ENCODE peak calls at places on chromosomes 1 and 21, in nine cellular contexts. One of them, this sample, is unnamed.
A peak's percentile ranks its signal among the peaks of the same experiment; 100 is the strongest.

GRCh38 chr21:27101533-27101932 is 134.6 kb upstream of the ADAMTS5 start:
- DNase-seq in naive thymus-derived CD4-positive, alpha-beta T cell: no peak
- DNase-seq in Peyer's patch: no peak
- DNase-seq in kidney: no peak
- DNase-seq in HAP-1: no peak
- DNase-seq in testis: no peak
- DNase-seq in CD8-positive, alpha-beta T cell: no peak
- DNase-seq in transverse colon: no peak
- DNase-seq in body of pancreas: no peak
- DNase-seq in this sample: no peak

GRCh38 chr1:93692983-93693591 is 11.4 kb upstream of the BCAR3 start:
- DNase-seq in naive thymus-derived CD4-positive, alpha-beta T cell: no peak
- DNase-seq in Peyer's patch: no peak
- DNase-seq in kidney: no peak
- DNase-seq in HAP-1: no peak
- DNase-seq in testis: no peak
- DNase-seq in CD8-positive, alpha-beta T cell: no peak
- DNase-seq in transverse colon: no peak
- DNase-seq in body of pancreas: no peak
- DNase-seq in this sample: no peak

GRCh38 chr1:2132222-2133038 is 62.1 kb downstream of the FAAP20 start:
- DNase-seq in naive thymus-derived CD4-positive, alpha-beta T cell: no peak
- DNase-seq in Peyer's patch: no peak
- DNase-seq in kidney: peak; percentile 80
- DNase-seq in HAP-1: peak; percentile 48
- DNase-seq in testis: peak; percentile 52
- DNase-seq in CD8-positive, alpha-beta T cell: peak; percentile 22
- DNase-seq in transverse colon: peak; percentile 38
- DNase-seq in body of pancreas: peak; percentile 23
- DNase-seq in this sample: no peak

GRCh38 chr1:91784191-91784590 is 101.8 kb downstream of the TGFBR3 start:
- DNase-seq in naive thymus-derived CD4-positive, alpha-beta T cell: no peak
- DNase-seq in Peyer's patch: no peak
- DNase-seq in kidney: no peak
- DNase-seq in HAP-1: no peak
- DNase-seq in testis: no peak
- DNase-seq in CD8-positive, alpha-beta T cell: no peak
- DNase-seq in transverse colon: no peak
- DNase-seq in body of pancreas: no peak
- DNase-seq in this sample: no peak

GRCh38 chr1:43235040-43235439 is 34.7 kb upstream of the TMEM125 start:
- DNase-seq in naive thymus-derived CD4-positive, alpha-beta T cell: no peak
- DNase-seq in Peyer's patch: no peak
- DNase-seq in kidney: no peak
- DNase-seq in HAP-1: no peak
- DNase-seq in testis: no peak
- DNase-seq in CD8-positive, alpha-beta T cell: no peak
- DNase-seq in transverse colon: no peak
- DNase-seq in body of pancreas: no peak
- DNase-seq in this sample: no peak

GRCh38 chr1:190344454-190344853 is 133.2 kb downstream of the BRINP3 start:
- DNase-seq in naive thymus-derived CD4-positive, alpha-beta T cell: no peak
- DNase-seq in Peyer's patch: no peak
- DNase-seq in kidney: no peak
- DNase-seq in HAP-1: no peak
- DNase-seq in testis: no peak
- DNase-seq in CD8-positive, alpha-beta T cell: no peak
- DNase-seq in transverse colon: no peak
- DNase-seq in body of pancreas: no peak
- DNase-seq in this sample: no peak

GRCh38 chr1:68384872-68385390 is 64.8 kb downstream of the RPE65 start:
- DNase-seq in naive thymus-derived CD4-positive, alpha-beta T cell: no peak
- DNase-seq in Peyer's patch: no peak
- DNase-seq in kidney: no peak
- DNase-seq in HAP-1: no peak
- DNase-seq in testis: no peak
- DNase-seq in CD8-positive, alpha-beta T cell: no peak
- DNase-seq in transverse colon: no peak
- DNase-seq in body of pancreas: peak; percentile 46
- DNase-seq in this sample: no peak

GRCh38 chr1:179476484-179476883 is 99.3 kb downstream of the NPHS2 start:
- DNase-seq in naive thymus-derived CD4-positive, alpha-beta T cell: no peak
- DNase-seq in Peyer's patch: no peak
- DNase-seq in kidney: no peak
- DNase-seq in HAP-1: no peak
- DNase-seq in testis: no peak
- DNase-seq in CD8-positive, alpha-beta T cell: no peak
- DNase-seq in transverse colon: no peak
- DNase-seq in body of pancreas: no peak
- DNase-seq in this sample: no peak

GRCh38 chr1:65069186-65069585 is 78.8 kb upstream of the AK4 start:
- DNase-seq in naive thymus-derived CD4-positive, alpha-beta T cell: peak; percentile 29
- DNase-seq in Peyer's patch: peak; percentile 55
- DNase-seq in kidney: no peak
- DNase-seq in HAP-1: no peak
- DNase-seq in testis: no peak
- DNase-seq in CD8-positive, alpha-beta T cell: peak; percentile 54
- DNase-seq in transverse colon: no peak
- DNase-seq in body of pancreas: no peak
- DNase-seq in this sample: no peak

GRCh38 chr1:87115317-87115885 is 201.0 kb downstream of the HS2ST1 start:
- DNase-seq in naive thymus-derived CD4-positive, alpha-beta T cell: no peak
- DNase-seq in Peyer's patch: no peak
- DNase-seq in kidney: no peak
- DNase-seq in HAP-1: no peak
- DNase-seq in testis: no peak
- DNase-seq in CD8-positive, alpha-beta T cell: no peak
- DNase-seq in transverse colon: no peak
- DNase-seq in body of pancreas: no peak
- DNase-seq in this sample: no peak

GRCh38 chr21:32539378-32539777 is 45.9 kb downstream of the TCP10L start:
- DNase-seq in naive thymus-derived CD4-positive, alpha-beta T cell: no peak
- DNase-seq in Peyer's patch: no peak
- DNase-seq in kidney: no peak
- DNase-seq in HAP-1: no peak
- DNase-seq in testis: no peak
- DNase-seq in CD8-positive, alpha-beta T cell: no peak
- DNase-seq in transverse colon: no peak
- DNase-seq in body of pancreas: no peak
- DNase-seq in this sample: no peak

GRCh38 chr1:89466307-89466925 is 58.2 kb upstream of the LRRC8B start:
- DNase-seq in naive thymus-derived CD4-positive, alpha-beta T cell: no peak
- DNase-seq in Peyer's patch: no peak
- DNase-seq in kidney: no peak
- DNase-seq in HAP-1: no peak
- DNase-seq in testis: no peak
- DNase-seq in CD8-positive, alpha-beta T cell: no peak
- DNase-seq in transverse colon: no peak
- DNase-seq in body of pancreas: no peak
- DNase-seq in this sample: no peak

GRCh38 chr1:230215529-230215928 is 148.5 kb downstream of the GALNT2 start:
- DNase-seq in naive thymus-derived CD4-positive, alpha-beta T cell: no peak
- DNase-seq in Peyer's patch: no peak
- DNase-seq in kidney: no peak
- DNase-seq in HAP-1: no peak
- DNase-seq in testis: no peak
- DNase-seq in CD8-positive, alpha-beta T cell: no peak
- DNase-seq in transverse colon: no peak
- DNase-seq in body of pancreas: no peak
- DNase-seq in this sample: no peak

DNA sequence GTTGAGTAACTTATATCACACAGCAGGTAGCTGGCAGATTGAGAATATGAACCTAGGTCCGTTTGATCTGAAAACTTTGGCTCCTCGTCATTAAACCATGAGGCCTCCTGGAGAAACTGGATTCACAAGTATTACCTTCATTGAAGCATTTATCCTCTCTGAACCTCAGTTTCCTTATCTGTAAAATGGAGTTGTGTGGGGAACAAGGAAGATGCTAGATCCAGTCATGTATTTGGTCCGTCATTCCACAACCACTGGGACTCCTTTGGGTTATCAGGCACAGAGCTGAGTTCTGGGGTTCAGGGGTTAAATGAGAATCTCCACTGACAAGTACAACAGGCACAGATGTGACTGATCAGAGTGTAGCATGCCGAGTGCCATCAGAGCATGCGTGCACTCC is 130.8 kb downstream of the PLPP3 start:
- DNase-seq in naive thymus-derived CD4-positive, alpha-beta T cell: no peak
- DNase-seq in Peyer's patch: no peak
- DNase-seq in kidney: no peak
- DNase-seq in HAP-1: no peak
- DNase-seq in testis: no peak
- DNase-seq in CD8-positive, alpha-beta T cell: no peak
- DNase-seq in transverse colon: no peak
- DNase-seq in body of pancreas: no peak
- DNase-seq in this sample: no peak
- H3K4me1 ChIP-seq in naive thymus-derived CD4-positive, alpha-beta T cell: no peaks in the 10 kb centered on the region
- H3K4me1 ChIP-seq in Peyer's patch: no peaks in the 10 kb centered on the region
- H3K4me1 ChIP-seq in kidney: peaks cover 42% of the 10 kb centered on the region
- H3K4me1 ChIP-seq in HAP-1: peaks cover 14% of the 10 kb centered on the region
- H3K4me1 ChIP-seq in testis: peaks cover 11% of the 10 kb centered on the region
- H3K4me1 ChIP-seq in CD8-positive, alpha-beta T cell: no peaks in the 10 kb centered on the region
- H3K4me1 ChIP-seq in transverse colon: peaks cover 12% of the 10 kb centered on the region
- H3K4me1 ChIP-seq in body of pancreas: no peaks in the 10 kb centered on the region
- H3K4me1 ChIP-seq in this sample: no peaks in the 10 kb centered on the region

DNA sequence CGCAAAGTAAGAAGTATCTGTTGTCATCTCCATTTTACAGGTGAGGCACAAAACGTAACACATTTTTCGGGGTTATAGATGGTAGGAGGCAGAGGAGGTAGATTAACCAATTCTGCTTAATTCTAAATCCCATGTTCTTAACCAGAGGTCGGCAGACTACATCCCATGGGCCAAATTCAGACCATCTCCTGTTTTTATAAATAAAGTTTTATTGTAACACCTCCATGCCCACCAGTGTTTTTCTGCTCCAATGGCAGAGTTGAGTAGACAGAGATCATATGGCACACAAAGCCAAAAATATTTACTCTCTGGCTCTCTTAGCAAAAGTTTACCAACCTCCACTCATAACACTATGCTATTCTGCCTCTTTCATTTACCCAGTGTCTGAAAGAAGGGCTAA is 30.9 kb downstream of the FHAD1 start:
- DNase-seq in naive thymus-derived CD4-positive, alpha-beta T cell: no peak
- DNase-seq in Peyer's patch: no peak
- DNase-seq in kidney: no peak
- DNase-seq in HAP-1: no peak
- DNase-seq in testis: no peak
- DNase-seq in CD8-positive, alpha-beta T cell: no peak
- DNase-seq in transverse colon: no peak
- DNase-seq in body of pancreas: no peak
- DNase-seq in this sample: no peak
- H3K4me3 ChIP-seq in naive thymus-derived CD4-positive, alpha-beta T cell: no peak overlapping the region
- H3K4me3 ChIP-seq in Peyer's patch: no peak overlapping the region
- H3K4me3 ChIP-seq in kidney: no peak overlapping the region
- H3K4me3 ChIP-seq in HAP-1: no peak overlapping the region
- H3K4me3 ChIP-seq in testis: no peak overlapping the region
- H3K4me3 ChIP-seq in CD8-positive, alpha-beta T cell: no peak overlapping the region
- H3K4me3 ChIP-seq in transverse colon: no peak overlapping the region
- H3K4me3 ChIP-seq in body of pancreas: no peak overlapping the region
- H3K4me3 ChIP-seq in this sample: no peak overlapping the region

DNA sequence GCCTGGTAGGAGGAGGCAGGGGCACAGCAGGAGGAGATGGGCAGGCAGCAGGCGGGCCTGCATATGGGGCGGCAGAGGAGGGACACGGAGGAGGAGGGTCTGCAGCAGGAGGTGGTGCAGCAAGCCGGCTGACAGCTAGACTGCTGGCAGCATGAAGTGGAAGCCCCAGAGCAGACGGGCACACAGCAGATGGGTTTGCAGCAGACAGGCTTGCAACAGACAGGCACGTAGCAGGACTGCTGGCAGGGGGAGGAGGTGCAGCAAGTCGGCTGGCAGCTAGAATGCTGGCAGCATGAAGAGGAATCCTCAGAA is 615 bp downstream of the KRTAP10-5 start:
- DNase-seq in naive thymus-derived CD4-positive, alpha-beta T cell: no peak
- DNase-seq in Peyer's patch: no peak
- DNase-seq in kidney: no peak
- DNase-seq in HAP-1: no peak
- DNase-seq in testis: no peak
- DNase-seq in CD8-positive, alpha-beta T cell: no peak
- DNase-seq in transverse colon: no peak
- DNase-seq in body of pancreas: no peak
- DNase-seq in this sample: no peak
- H3K9me3 ChIP-seq in naive thymus-derived CD4-positive, alpha-beta T cell: peaks cover 3% of the 10 kb centered on the region
- H3K9me3 ChIP-seq in Peyer's patch: no peaks in the 10 kb centered on the region
- H3K9me3 ChIP-seq in kidney: peaks cover 4% of the 10 kb centered on the region
- H3K9me3 ChIP-seq in HAP-1: peaks cover 4% of the 10 kb centered on the region
- H3K9me3 ChIP-seq in testis: no peaks in the 10 kb centered on the region
- H3K9me3 ChIP-seq in CD8-positive, alpha-beta T cell: no peaks in the 10 kb centered on the region
- H3K9me3 ChIP-seq in transverse colon: peaks cover 9% of the 10 kb centered on the region
- H3K9me3 ChIP-seq in body of pancreas: peaks cover 3% of the 10 kb centered on the region
- H3K9me3 ChIP-seq in this sample: peaks cover 21% of the 10 kb centered on the region

DNA sequence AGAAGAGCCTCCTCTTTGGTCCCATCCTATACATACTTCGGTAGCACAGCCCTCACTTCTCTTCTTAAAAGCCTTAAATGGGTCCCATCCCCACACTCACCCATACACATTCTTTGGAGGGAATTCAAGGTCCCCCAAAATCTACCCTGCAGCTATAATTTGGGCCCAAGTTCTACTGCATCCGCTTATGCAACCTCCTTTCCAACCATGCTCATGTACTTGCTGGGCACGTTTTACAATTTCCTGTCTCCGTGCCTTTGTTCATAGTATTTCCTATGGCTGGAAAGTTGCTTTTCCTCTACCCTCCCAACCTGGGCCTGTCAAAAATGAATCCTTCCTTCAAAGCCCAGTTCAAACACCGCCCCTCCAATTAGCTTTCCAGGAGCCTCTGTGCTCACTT is 99.7 kb downstream of the SLC45A1 start:
- DNase-seq in naive thymus-derived CD4-positive, alpha-beta T cell: no peak
- DNase-seq in Peyer's patch: no peak
- DNase-seq in kidney: no peak
- DNase-seq in HAP-1: no peak
- DNase-seq in testis: no peak
- DNase-seq in CD8-positive, alpha-beta T cell: no peak
- DNase-seq in transverse colon: no peak
- DNase-seq in body of pancreas: no peak
- DNase-seq in this sample: no peak
- H3K4me1 ChIP-seq in naive thymus-derived CD4-positive, alpha-beta T cell: peaks cover 33% of the 10 kb centered on the region
- H3K4me1 ChIP-seq in Peyer's patch: no peaks in the 10 kb centered on the region
- H3K4me1 ChIP-seq in kidney: peaks cover 48% of the 10 kb centered on the region
- H3K4me1 ChIP-seq in HAP-1: peaks cover 25% of the 10 kb centered on the region
- H3K4me1 ChIP-seq in testis: peaks cover 41% of the 10 kb centered on the region
- H3K4me1 ChIP-seq in CD8-positive, alpha-beta T cell: peaks cover 49% of the 10 kb centered on the region
- H3K4me1 ChIP-seq in transverse colon: peaks cover 34% of the 10 kb centered on the region
- H3K4me1 ChIP-seq in body of pancreas: peaks cover 93% of the 10 kb centered on the region
- H3K4me1 ChIP-seq in this sample: peaks cover 63% of the 10 kb centered on the region

This sample was measured in CD4-positive, CD25-positive, alpha-beta regulatory T cell.